ENCODE peak calls at places on chromosomes 4 and X, in eight cellular contexts. One of them, this sample, is unnamed. For H3K4me1, the result is how much of the 10 kb centered on the place peaks cover.

GRCh38 chrX:131728295-131729145 is 184.6 kb downstream of the OR13H1 start:
- DNase-seq in esophagus muscularis mucosa: no peak
- DNase-seq in mammary epithelial cell: peak
- DNase-seq in astrocyte: peak
- DNase-seq in A549: peak
- DNase-seq in aorta: peak
- DNase-seq in gastrocnemius medialis: no peak
- DNase-seq in K562: no peak
- DNase-seq in this sample: no peak

GRCh38 chr4:125021189-125021588 is 293.6 kb upstream of the FAT4 start:
- DNase-seq in astrocyte: no peak
- DNase-seq in mammary epithelial cell: no peak
- DNase-seq in esophagus muscularis mucosa: no peak
- DNase-seq in gastrocnemius medialis: no peak
- DNase-seq in A549: no peak
- DNase-seq in aorta: no peak
- DNase-seq in K562: no peak
- DNase-seq in this sample: no peak

GRCh38 chr4:111871802-111872201 is 273.5 kb upstream of the FAM241A start:
- DNase-seq in K562: no peak
- DNase-seq in A549: no peak
- DNase-seq in astrocyte: no peak
- DNase-seq in mammary epithelial cell: no peak
- DNase-seq in aorta: no peak
- DNase-seq in gastrocnemius medialis: no peak
- DNase-seq in esophagus muscularis mucosa: no peak
- DNase-seq in this sample: no peak

GRCh38 chr4:13329963-13330362 is 154.2 kb downstream of the RAB28 start:
- DNase-seq in astrocyte: peak
- DNase-seq in A549: no peak
- DNase-seq in esophagus muscularis mucosa: no peak
- DNase-seq in gastrocnemius medialis: no peak
- DNase-seq in mammary epithelial cell: peak
- DNase-seq in aorta: no peak
- DNase-seq in K562: no peak
- DNase-seq in this sample: no peak

GRCh38 chr4:183182873-183183725 is 84.0 kb downstream of the WWC2 start:
- DNase-seq in esophagus muscularis mucosa: no peak
- DNase-seq in astrocyte: peak
- DNase-seq in K562: peak
- DNase-seq in mammary epithelial cell: peak
- DNase-seq in A549: peak
- DNase-seq in aorta: peak
- DNase-seq in gastrocnemius medialis: no peak
- DNase-seq in this sample: peak

GRCh38 chr4:177480796-177481195 is 38.6 kb upstream of the AGA start:
- DNase-seq in aorta: no peak
- DNase-seq in K562: no peak
- DNase-seq in A549: no peak
- DNase-seq in gastrocnemius medialis: no peak
- DNase-seq in astrocyte: peak
- DNase-seq in mammary epithelial cell: peak
- DNase-seq in esophagus muscularis mucosa: no peak
- DNase-seq in this sample: no peak

GRCh38 chr4:102551946-102552575 is 50.9 kb downstream of the NFKB1 start:
- DNase-seq in gastrocnemius medialis: no peak
- DNase-seq in mammary epithelial cell: no peak
- DNase-seq in A549: no peak
- DNase-seq in K562: no peak
- DNase-seq in esophagus muscularis mucosa: no peak
- DNase-seq in aorta: no peak
- DNase-seq in astrocyte: no peak
- DNase-seq in this sample: no peak

GRCh38 chr4:134422776-134423175 is 221.2 kb upstream of the PABPC4L start:
- DNase-seq in gastrocnemius medialis: no peak
- DNase-seq in mammary epithelial cell: no peak
- DNase-seq in K562: no peak
- DNase-seq in aorta: no peak
- DNase-seq in esophagus muscularis mucosa: no peak
- DNase-seq in A549: no peak
- DNase-seq in astrocyte: no peak
- DNase-seq in this sample: no peak

GRCh38 chrX:47316276-47317025 is 53.9 kb upstream of the ZNF157 start:
- DNase-seq in mammary epithelial cell: no peak
- DNase-seq in esophagus muscularis mucosa: no peak
- DNase-seq in astrocyte: no peak
- DNase-seq in A549: no peak
- DNase-seq in aorta: no peak
- DNase-seq in K562: no peak
- DNase-seq in gastrocnemius medialis: no peak
- DNase-seq in this sample: no peak

GRCh38 chrX:123731987-123732678 is 719 bp downstream of the THOC2 start:
- DNase-seq in astrocyte: no peak
- DNase-seq in K562: peak
- DNase-seq in mammary epithelial cell: no peak
- DNase-seq in gastrocnemius medialis: no peak
- DNase-seq in A549: peak
- DNase-seq in esophagus muscularis mucosa: no peak
- DNase-seq in aorta: no peak
- DNase-seq in this sample: no peak

GRCh38 chrX:110167952-110168451 is 149.9 kb downstream of the AMMECR1 start:
- DNase-seq in K562: peak
- DNase-seq in A549: peak
- DNase-seq in esophagus muscularis mucosa: no peak
- DNase-seq in gastrocnemius medialis: no peak
- DNase-seq in astrocyte: peak
- DNase-seq in aorta: no peak
- DNase-seq in mammary epithelial cell: peak
- DNase-seq in this sample: peak

GRCh38 chr4:20698382-20698781 is 1.9 kb upstream of the PACRGL start:
- DNase-seq in K562: peak
- DNase-seq in esophagus muscularis mucosa: no peak
- DNase-seq in mammary epithelial cell: peak
- DNase-seq in gastrocnemius medialis: no peak
- DNase-seq in astrocyte: no peak
- DNase-seq in aorta: no peak
- DNase-seq in A549: no peak
- DNase-seq in this sample: no peak

GRCh38 chr4:183698909-183699308 is 39.8 kb downstream of the TRAPPC11 start:
- DNase-seq in mammary epithelial cell: no peak
- DNase-seq in esophagus muscularis mucosa: no peak
- DNase-seq in K562: no peak
- DNase-seq in aorta: no peak
- DNase-seq in A549: no peak
- DNase-seq in astrocyte: no peak
- DNase-seq in gastrocnemius medialis: no peak
- DNase-seq in this sample: no peak

GRCh38 chr4:101141230-101141629 is 206.1 kb downstream of the PPP3CA start:
- DNase-seq in aorta: no peak
- DNase-seq in K562: no peak
- DNase-seq in mammary epithelial cell: no peak
- DNase-seq in gastrocnemius medialis: no peak
- DNase-seq in A549: no peak
- DNase-seq in astrocyte: no peak
- DNase-seq in esophagus muscularis mucosa: no peak
- DNase-seq in this sample: no peak

GRCh38 chr4:168722391-168722790 is 225.5 kb downstream of the PALLD start:
- DNase-seq in gastrocnemius medialis: no peak
- DNase-seq in K562: no peak
- DNase-seq in esophagus muscularis mucosa: no peak
- DNase-seq in astrocyte: peak
- DNase-seq in mammary epithelial cell: no peak
- DNase-seq in aorta: no peak
- DNase-seq in A549: no peak
- DNase-seq in this sample: no peak

GRCh38 chr4:92091335-92091734 is 212.4 kb upstream of the GRID2 start:
- DNase-seq in esophagus muscularis mucosa: no peak
- DNase-seq in gastrocnemius medialis: no peak
- DNase-seq in K562: peak
- DNase-seq in aorta: no peak
- DNase-seq in A549: peak
- DNase-seq in mammary epithelial cell: no peak
- DNase-seq in astrocyte: no peak
- DNase-seq in this sample: no peak

GRCh38 chr4:80249144-80249543 is 17.3 kb upstream of the FGF5 start:
- DNase-seq in gastrocnemius medialis: no peak
- DNase-seq in A549: no peak
- DNase-seq in esophagus muscularis mucosa: no peak
- DNase-seq in astrocyte: no peak
- DNase-seq in mammary epithelial cell: no peak
- DNase-seq in K562: no peak
- DNase-seq in aorta: no peak
- DNase-seq in this sample: no peak

GRCh38 chr4:24644983-24645764 is 60.8 kb upstream of the DHX15 start:
- DNase-seq in K562: no peak
- DNase-seq in A549: no peak
- DNase-seq in esophagus muscularis mucosa: no peak
- DNase-seq in gastrocnemius medialis: no peak
- DNase-seq in astrocyte: peak
- DNase-seq in mammary epithelial cell: no peak
- DNase-seq in aorta: no peak
- DNase-seq in this sample: no peak

GRCh38 chr4:4694296-4694772 is 152.5 kb upstream of the STX18 start:
- DNase-seq in astrocyte: no peak
- DNase-seq in esophagus muscularis mucosa: no peak
- DNase-seq in mammary epithelial cell: no peak
- DNase-seq in aorta: no peak
- DNase-seq in K562: peak
- DNase-seq in gastrocnemius medialis: no peak
- DNase-seq in A549: no peak
- DNase-seq in this sample: no peak

GRCh38 chr4:131344761-131345160 is 1804.3 kb upstream of the PCDH10 start:
- DNase-seq in aorta: no peak
- DNase-seq in mammary epithelial cell: no peak
- DNase-seq in astrocyte: no peak
- DNase-seq in esophagus muscularis mucosa: no peak
- DNase-seq in gastrocnemius medialis: no peak
- DNase-seq in A549: no peak
- DNase-seq in K562: no peak
- DNase-seq in this sample: no peak

GRCh38 chr4:16079046-16079445 is 4.8 kb downstream of the PROM1 start:
- DNase-seq in mammary epithelial cell: peak
- DNase-seq in A549: no peak
- DNase-seq in gastrocnemius medialis: no peak
- DNase-seq in aorta: no peak
- DNase-seq in K562: no peak
- DNase-seq in esophagus muscularis mucosa: peak
- DNase-seq in astrocyte: peak
- DNase-seq in this sample: no peak

GRCh38 chrX:136130931-136131843 is 16.1 kb upstream of the FHL1 start:
- DNase-seq in gastrocnemius medialis: no peak
- DNase-seq in K562: peak
- DNase-seq in astrocyte: peak
- DNase-seq in esophagus muscularis mucosa: no peak
- DNase-seq in mammary epithelial cell: peak
- DNase-seq in aorta: no peak
- DNase-seq in A549: peak
- DNase-seq in this sample: no peak

GRCh38 chr4:41324861-41325260 is 68.1 kb downstream of the UCHL1 start:
- DNase-seq in esophagus muscularis mucosa: no peak
- DNase-seq in astrocyte: no peak
- DNase-seq in A549: no peak
- DNase-seq in K562: no peak
- DNase-seq in mammary epithelial cell: no peak
- DNase-seq in aorta: no peak
- DNase-seq in gastrocnemius medialis: no peak
- DNase-seq in this sample: no peak

DNA sequence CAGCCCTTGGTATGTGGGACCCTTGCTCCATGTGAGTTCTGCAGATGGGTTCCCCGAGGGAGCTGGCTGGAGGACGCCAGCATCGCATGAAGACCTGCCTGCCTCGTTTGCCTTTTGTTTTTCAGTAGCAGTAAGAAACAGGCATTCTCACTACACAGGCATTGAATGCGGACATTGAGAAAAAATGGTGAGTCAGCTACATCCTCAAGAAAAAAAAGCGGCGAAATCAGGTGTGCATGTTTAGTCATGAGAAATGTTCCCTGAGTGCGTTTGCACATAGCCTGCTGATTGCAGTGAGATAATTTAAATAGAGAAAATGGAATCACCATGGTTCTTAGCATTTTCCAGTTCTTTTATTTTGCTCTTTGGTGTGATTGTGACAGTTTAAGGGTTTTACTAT is 54.1 kb upstream of the CLDN34 start:
- DNase-seq in gastrocnemius medialis: no peak
- DNase-seq in esophagus muscularis mucosa: no peak
- DNase-seq in aorta: no peak
- DNase-seq in mammary epithelial cell: peak
- DNase-seq in K562: no peak
- DNase-seq in astrocyte: peak
- DNase-seq in A549: no peak
- DNase-seq in this sample: no peak
- H3K4me3 ChIP-seq in gastrocnemius medialis: no peak
- H3K4me3 ChIP-seq in esophagus muscularis mucosa: no peak
- H3K4me3 ChIP-seq in aorta: no peak
- H3K4me3 ChIP-seq in mammary epithelial cell: peak
- H3K4me3 ChIP-seq in K562: no peak
- H3K4me3 ChIP-seq in astrocyte: peak
- H3K4me3 ChIP-seq in A549: no peak
- H3K4me3 ChIP-seq in this sample: no peak

GRCh38 chr4:10478621-10479020 is 21.4 kb upstream of the ZNF518B start:
- DNase-seq in esophagus muscularis mucosa: no peak
- DNase-seq in astrocyte: no peak
- DNase-seq in A549: no peak
- DNase-seq in mammary epithelial cell: no peak
- DNase-seq in aorta: no peak
- DNase-seq in gastrocnemius medialis: no peak
- DNase-seq in K562: no peak
- DNase-seq in this sample: no peak

GRCh38 chr4:10480616-10481015 is 23.4 kb upstream of the ZNF518B start:
- DNase-seq in esophagus muscularis mucosa: no peak
- DNase-seq in K562: no peak
- DNase-seq in gastrocnemius medialis: no peak
- DNase-seq in mammary epithelial cell: no peak
- DNase-seq in A549: no peak
- DNase-seq in astrocyte: no peak
- DNase-seq in aorta: no peak
- DNase-seq in this sample: no peak

GRCh38 chr4:10482913-10483312 is 25.7 kb upstream of the ZNF518B start:
- DNase-seq in gastrocnemius medialis: no peak
- DNase-seq in mammary epithelial cell: no peak
- DNase-seq in A549: no peak
- DNase-seq in K562: no peak
- DNase-seq in astrocyte: no peak
- DNase-seq in aorta: no peak
- DNase-seq in esophagus muscularis mucosa: no peak
- DNase-seq in this sample: no peak
- H3K4me1 ChIP-seq in gastrocnemius medialis: under half
- H3K4me1 ChIP-seq in mammary epithelial cell: under half
- H3K4me1 ChIP-seq in A549: under half
- H3K4me1 ChIP-seq in K562: under half
- H3K4me1 ChIP-seq in astrocyte: under half
- H3K4me1 ChIP-seq in aorta: under half
- H3K4me1 ChIP-seq in esophagus muscularis mucosa: under half
- H3K4me1 ChIP-seq in this sample: under half

GRCh38 chr4:17721496-17722360 is 59.7 kb downstream of the FAM184B start:
- DNase-seq in mammary epithelial cell: peak
- DNase-seq in astrocyte: peak
- DNase-seq in gastrocnemius medialis: no peak
- DNase-seq in esophagus muscularis mucosa: no peak
- DNase-seq in aorta: no peak
- DNase-seq in K562: no peak
- DNase-seq in A549: no peak
- DNase-seq in this sample: no peak
- H3K27ac ChIP-seq in mammary epithelial cell: peak
- H3K27ac ChIP-seq in astrocyte: no peak
- H3K27ac ChIP-seq in gastrocnemius medialis: no peak
- H3K27ac ChIP-seq in esophagus muscularis mucosa: no peak
- H3K27ac ChIP-seq in aorta: no peak
- H3K27ac ChIP-seq in K562: no peak
- H3K27ac ChIP-seq in A549: no peak
- H3K27ac ChIP-seq in this sample: no peak

GRCh38 chr4:154807042-154807630 is 26.1 kb downstream of the RBM46 start:
- DNase-seq in K562: peak
- DNase-seq in mammary epithelial cell: peak
- DNase-seq in aorta: no peak
- DNase-seq in astrocyte: peak
- DNase-seq in gastrocnemius medialis: no peak
- DNase-seq in esophagus muscularis mucosa: no peak
- DNase-seq in A549: peak
- DNase-seq in this sample: no peak
- H3K4me3 ChIP-seq in K562: no peak
- H3K4me3 ChIP-seq in mammary epithelial cell: no peak
- H3K4me3 ChIP-seq in aorta: no peak
- H3K4me3 ChIP-seq in astrocyte: no peak
- H3K4me3 ChIP-seq in gastrocnemius medialis: no peak
- H3K4me3 ChIP-seq in esophagus muscularis mucosa: no peak
- H3K4me3 ChIP-seq in A549: no peak
- H3K4me3 ChIP-seq in this sample: no peak